ENCODE peak calls at places on chromosomes 6 and 20, in five cellular contexts. M is prostate gland, Q is IMR-90, S is tibial artery, J is heart left ventricle. Y is an unnamed sample.

GRCh38 chr6:4559281-4559875 is 216.8 kb upstream of the CDYL start:
- DNase-seq in M (no peak), Q (no peak), S (no peak), J (no peak), Y (no peak)

GRCh38 chr6:28597924-28598323 is 72.2 kb downstream of the GPX5 start:
- DNase-seq in M (no peak), Q (no peak), J (no peak), S (no peak), Y (no peak)

GRCh38 chr20:33711446-33711738 is 8.7 kb downstream of the PXMP4 start:
- DNase-seq in M (no peak), Q (no peak), S (no peak), J (no peak), Y (no peak)

GRCh38 chr6:115728171-115728570 is 332.5 kb downstream of the FRK start:
- DNase-seq in M (no peak), S (no peak), J (no peak), Q (no peak), Y (no peak)

GRCh38 chr20:33009214-33010132 is 2.0 kb downstream of the BPIFB2 start:
- DNase-seq in J (no peak), M (no peak), Q (no peak), S (no peak), Y (peak)

GRCh38 chr6:112269165-112269564 is 14.8 kb upstream of the LAMA4 start:
- DNase-seq in Q (peak), J (no peak), S (peak), M (no peak), Y (no peak)

GRCh38 chr6:155313602-155314091 is 637 bp downstream of the TFB1M start:
- DNase-seq in J (no peak), M (no peak), S (no peak), Q (no peak), Y (no peak)

GRCh38 chr6:27251672-27252251 is 4.3 kb downstream of the PRSS16 start:
- DNase-seq in J (no peak), Q (peak), S (no peak), M (peak), Y (peak)

GRCh38 chr6:135680964-135681913 is 170.3 kb upstream of the PDE7B start:
- DNase-seq in M (no peak), J (no peak), Q (no peak), S (no peak), Y (no peak)

GRCh38 chr6:408599-409102 is 17.1 kb downstream of the IRF4 start:
- DNase-seq in J (peak), M (no peak), S (peak), Q (peak), Y (no peak)

GRCh38 chr6:17865243-17865642 is 122.2 kb downstream of the KIF13A start:
- DNase-seq in M (peak), S (no peak), J (no peak), Q (peak), Y (peak)

DNA sequence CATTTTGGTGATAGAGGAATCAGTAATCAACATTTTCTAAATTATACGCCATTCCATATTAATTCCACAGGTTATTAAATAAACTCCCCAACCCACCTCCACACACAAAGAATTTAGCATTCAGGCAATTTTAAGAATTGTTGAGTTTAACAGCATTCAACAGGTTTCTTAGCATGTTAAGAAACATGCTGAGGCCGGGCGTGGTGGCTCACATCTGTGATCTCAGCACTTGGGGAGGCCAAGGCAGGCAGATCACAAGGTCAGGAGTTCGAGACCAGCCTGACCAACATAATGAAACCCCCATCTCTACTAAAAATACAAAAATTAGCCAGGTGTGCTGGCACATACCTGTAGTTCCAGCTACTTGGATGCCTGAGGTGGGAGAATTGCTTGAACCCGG is 64.0 kb upstream of the PHACTR2 start:
- DNase-seq in S (no peak), M (no peak), J (no peak), Q (no peak), Y (no peak)
- H3K4me3 ChIP-seq in S (peak), M (no peak), J (peak), Q (no peak), Y (no peak)

GRCh38 chr6:136959471-136959891 is 37.4 kb downstream of the SLC35D3 start:
- DNase-seq in M (no peak), J (no peak), Q (no peak), S (no peak), Y (peak)

GRCh38 chr6:136964368-136964767 is 42.3 kb downstream of the SLC35D3 start:
- DNase-seq in J (no peak), Q (no peak), S (no peak), M (no peak), Y (no peak)

GRCh38 chr6:136962661-136963060 is 40.6 kb downstream of the SLC35D3 start:
- DNase-seq in J (peak), M (no peak), Q (no peak), S (no peak), Y (peak)

GRCh38 chr6:136961848-136962247 is 39.7 kb downstream of the SLC35D3 start:
- DNase-seq in M (no peak), J (no peak), S (no peak), Q (no peak), Y (no peak)

DNA sequence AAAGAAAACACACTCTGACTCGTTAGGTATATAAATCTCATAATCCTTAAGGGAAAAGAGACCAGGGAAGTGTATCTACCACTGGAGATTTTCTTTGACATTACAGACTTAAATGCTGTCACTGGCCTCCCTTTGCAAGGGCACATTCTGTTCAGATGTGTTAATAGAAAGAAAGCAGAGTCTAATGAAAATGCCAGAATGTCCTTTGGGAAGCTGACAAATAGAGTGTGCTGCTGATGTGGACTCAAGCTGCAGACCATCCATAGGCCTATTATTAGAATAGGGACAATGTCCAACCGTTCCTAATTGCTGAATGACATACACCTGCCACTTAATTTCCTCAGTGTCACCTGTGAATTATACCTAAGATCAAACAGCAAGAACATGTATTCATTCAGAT is 41.2 kb downstream of the SLC35D3 start:
- DNase-seq in J (no peak), M (no peak), Q (no peak), S (no peak), Y (no peak)
- H3K27ac ChIP-seq in J (peak), M (no peak), Q (no peak), S (no peak), Y (no peak)

DNA sequence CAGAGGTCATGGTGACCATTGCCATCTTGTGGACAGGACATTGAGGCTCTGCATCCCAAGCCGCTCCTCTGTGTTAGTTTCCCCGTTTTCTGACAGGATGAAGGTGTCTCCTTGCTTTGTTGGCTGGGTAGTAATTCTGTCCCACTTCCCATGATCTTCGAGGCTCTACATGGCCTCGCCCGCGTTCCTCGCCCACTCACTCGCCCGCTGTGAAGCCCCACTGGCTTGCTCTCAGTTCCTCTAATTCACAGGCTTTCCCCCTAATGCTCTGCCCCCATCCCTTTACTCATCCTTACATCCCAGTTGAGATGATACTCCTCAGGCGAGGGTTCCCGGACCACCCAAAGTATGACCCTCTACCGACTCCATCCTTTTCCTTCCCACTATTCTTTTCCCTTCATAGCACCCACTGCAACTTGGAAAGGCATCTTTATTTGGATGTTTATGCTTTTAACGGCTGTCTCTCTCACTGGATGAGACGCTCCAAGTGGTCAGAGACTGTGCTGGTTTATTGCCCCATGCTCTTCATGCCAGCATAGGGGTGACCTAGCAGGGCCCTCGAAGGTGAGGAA is 511 bp upstream of the SLC35B2 start:
- DNase-seq in J (no peak), M (no peak), Q (no peak), S (no peak), Y (no peak)
- TF ChIP-seq CTCF in J (no peak), M (no peak), Q (no peak), S (no peak), Y (no peak)

GRCh38 chr20:49590163-49591017 is 22.5 kb upstream of the PTGIS start:
- DNase-seq in J (no peak), M (no peak), Q (no peak), S (no peak), Y (no peak)
- H3K4me3 ChIP-seq in J (no peak), M (no peak), Q (no peak), S (no peak), Y (no peak)